ENCODE peak calls at places on chromosome 20, in eight cellular contexts. One of them, this sample, is unnamed.

GRCh38 chr20:2626853-2627541 is 25.4 kb upstream of the NOP56 start:
- DNase-seq in left colon: peak
- DNase-seq in GM23248: peak
- DNase-seq in activated naive CD4-positive, alpha-beta T cell: no peak
- DNase-seq in neural crest cell: no peak
- DNase-seq in left ventricle myocardium superior: no peak
- DNase-seq in ecto neural progenitor cell: no peak
- DNase-seq in activated T-cell treated with anti-CD3 and anti-CD28 coated beads for 1 hour: no peak
- DNase-seq in this sample: peak

GRCh38 chr20:57526067-57526884 is 1.3 kb upstream of the CTCFL start:
- DNase-seq in left colon: no peak
- DNase-seq in GM23248: no peak
- DNase-seq in activated naive CD4-positive, alpha-beta T cell: no peak
- DNase-seq in neural crest cell: no peak
- DNase-seq in left ventricle myocardium superior: no peak
- DNase-seq in ecto neural progenitor cell: no peak
- DNase-seq in activated T-cell treated with anti-CD3 and anti-CD28 coated beads for 1 hour: no peak
- DNase-seq in this sample: no peak

GRCh38 chr20:2326046-2326445 is 30.2 kb downstream of the TGM3 start:
- DNase-seq in left colon: no peak
- DNase-seq in GM23248: no peak
- DNase-seq in activated naive CD4-positive, alpha-beta T cell: no peak
- DNase-seq in neural crest cell: no peak
- DNase-seq in left ventricle myocardium superior: no peak
- DNase-seq in ecto neural progenitor cell: no peak
- DNase-seq in activated T-cell treated with anti-CD3 and anti-CD28 coated beads for 1 hour: no peak
- DNase-seq in this sample: no peak

GRCh38 chr20:35854697-35855434 is 83.1 kb downstream of the PHF20 start:
- DNase-seq in left colon: no peak
- DNase-seq in GM23248: peak
- DNase-seq in activated naive CD4-positive, alpha-beta T cell: no peak
- DNase-seq in neural crest cell: no peak
- DNase-seq in left ventricle myocardium superior: no peak
- DNase-seq in ecto neural progenitor cell: no peak
- DNase-seq in activated T-cell treated with anti-CD3 and anti-CD28 coated beads for 1 hour: no peak
- DNase-seq in this sample: peak

GRCh38 chr20:36613974-36614373 is 8.4 kb downstream of the RAB5IF start:
- DNase-seq in left colon: peak
- DNase-seq in GM23248: no peak
- DNase-seq in activated naive CD4-positive, alpha-beta T cell: no peak
- DNase-seq in neural crest cell: no peak
- DNase-seq in left ventricle myocardium superior: no peak
- DNase-seq in ecto neural progenitor cell: no peak
- DNase-seq in activated T-cell treated with anti-CD3 and anti-CD28 coated beads for 1 hour: no peak
- DNase-seq in this sample: no peak

GRCh38 chr20:327041-327945 is 1.9 kb downstream of the SOX12 start:
- DNase-seq in left colon: peak
- DNase-seq in GM23248: peak
- DNase-seq in activated naive CD4-positive, alpha-beta T cell: peak
- DNase-seq in neural crest cell: peak
- DNase-seq in left ventricle myocardium superior: peak
- DNase-seq in ecto neural progenitor cell: peak
- DNase-seq in activated T-cell treated with anti-CD3 and anti-CD28 coated beads for 1 hour: peak
- DNase-seq in this sample: peak

GRCh38 chr20:50467618-50468373 is 42.4 kb upstream of the PTPN1 start:
- DNase-seq in left colon: no peak
- DNase-seq in GM23248: peak
- DNase-seq in activated naive CD4-positive, alpha-beta T cell: no peak
- DNase-seq in neural crest cell: peak
- DNase-seq in left ventricle myocardium superior: no peak
- DNase-seq in ecto neural progenitor cell: no peak
- DNase-seq in activated T-cell treated with anti-CD3 and anti-CD28 coated beads for 1 hour: no peak
- DNase-seq in this sample: no peak

GRCh38 chr20:49566401-49566800 is 1.5 kb downstream of the PTGIS start:
- DNase-seq in left colon: no peak
- DNase-seq in GM23248: peak
- DNase-seq in activated naive CD4-positive, alpha-beta T cell: no peak
- DNase-seq in neural crest cell: no peak
- DNase-seq in left ventricle myocardium superior: no peak
- DNase-seq in ecto neural progenitor cell: no peak
- DNase-seq in activated T-cell treated with anti-CD3 and anti-CD28 coated beads for 1 hour: no peak
- DNase-seq in this sample: no peak

GRCh38 chr20:16821211-16822089 is 73.3 kb downstream of the OTOR start:
- DNase-seq in left colon: no peak
- DNase-seq in GM23248: peak
- DNase-seq in activated naive CD4-positive, alpha-beta T cell: no peak
- DNase-seq in neural crest cell: peak
- DNase-seq in left ventricle myocardium superior: no peak
- DNase-seq in ecto neural progenitor cell: no peak
- DNase-seq in activated T-cell treated with anti-CD3 and anti-CD28 coated beads for 1 hour: no peak
- DNase-seq in this sample: peak

This sample was measured in renal cortical epithelial cell.